ENCODE peak calls at places on chromosomes 3 and 15, in six cellular contexts. H is PC-3, G is upper lobe of left lung, F is hepatocyte, W is heart right ventricle, R is cardiac muscle cell. N is an unnamed sample. For H3K4me1 and H3K9me3, the result is how much of the 10 kb centered on the place peaks cover.

GRCh38 chr3:9244495-9245183 is 4.8 kb downstream of the SRGAP3 start:
- DNase-seq in H (no peak), G (no peak), F (no peak), W (no peak), R (no peak), N (no peak)

GRCh38 chr15:57452090-57452754 is 75.9 kb downstream of the CGNL1 start:
- DNase-seq in H (no peak), G (no peak), F (no peak), W (no peak), R (no peak), N (no peak)

GRCh38 chr15:68633181-68634121 is 54.7 kb downstream of the CORO2B start:
- DNase-seq in H (no peak), G (no peak), F (no peak), W (peak), R (no peak), N (no peak)

GRCh38 chr15:63969652-63970421 is 76.4 kb downstream of the DAPK2 start:
- DNase-seq in H (no peak), G (peak), F (peak), W (no peak), R (no peak), N (no peak)

GRCh38 chr3:127408684-127409420 is 121.0 kb upstream of the PRR20G start:
- DNase-seq in H (no peak), G (peak), F (no peak), W (no peak), R (no peak), N (no peak)

GRCh38 chr3:48004694-48005093 is 11.5 kb downstream of the MAP4 start:
- DNase-seq in H (no peak), G (no peak), F (no peak), W (no peak), R (no peak), N (no peak)

GRCh38 chr3:118196183-118196582 is 838.5 kb downstream of the IGSF11 start:
- DNase-seq in H (no peak), G (no peak), F (no peak), W (no peak), R (no peak), N (no peak)

GRCh38 chr3:126911162-126912026 is 71.5 kb upstream of the PLXNA1 start:
- DNase-seq in H (peak), G (peak), F (no peak), W (no peak), R (no peak), N (peak)

GRCh38 chr3:98513136-98513535 is 9.6 kb downstream of the CLDND1 start:
- DNase-seq in H (peak), G (no peak), F (no peak), W (peak), R (no peak), N (peak)

GRCh38 chr3:189276481-189277190 is 104.9 kb downstream of the TPRG1 start:
- DNase-seq in H (peak), G (peak), F (peak), W (no peak), R (no peak), N (no peak)

GRCh38 chr15:85770014-85770721 is 24.6 kb downstream of the KLHL25 start:
- DNase-seq in H (no peak), G (no peak), F (no peak), W (no peak), R (no peak), N (no peak)

GRCh38 chr3:67946446-67946845 is 292.0 kb upstream of the SUCLG2 start:
- DNase-seq in H (no peak), G (no peak), F (no peak), W (no peak), R (no peak), N (no peak)

GRCh38 chr3:56144792-56145191 is 323.5 kb downstream of the ERC2 start:
- DNase-seq in H (no peak), G (no peak), F (no peak), W (no peak), R (no peak), N (no peak)

GRCh38 chr3:48563382-48563918 is at the start of gene UCN2:
- DNase-seq in H (no peak), G (no peak), F (no peak), W (no peak), R (no peak), N (no peak)

GRCh38 chr15:45499426-45499825 is 23.1 kb downstream of the SLC30A4 start:
- DNase-seq in H (no peak), G (no peak), F (no peak), W (no peak), R (no peak), N (no peak)

GRCh38 chr3:182136008-182136910 is 424.5 kb downstream of the SOX2 start:
- DNase-seq in H (no peak), G (no peak), F (peak), W (no peak), R (no peak), N (no peak)

GRCh38 chr15:58179206-58179605 is 41.0 kb downstream of the AQP9 start:
- DNase-seq in H (peak), G (no peak), F (no peak), W (no peak), R (no peak), N (no peak)

GRCh38 chr3:47512416-47513124 is 942 bp downstream of the ELP6 start:
- DNase-seq in H (peak), G (no peak), F (peak), W (peak), R (peak), N (no peak)

GRCh38 chr15:58432421-58432820 is 630 bp downstream of the LIPC start:
- DNase-seq in H (no peak), G (no peak), F (no peak), W (no peak), R (no peak), N (peak)

GRCh38 chr3:67083277-67083676 is 85.2 kb downstream of the KBTBD8 start:
- DNase-seq in H (peak), G (no peak), F (no peak), W (no peak), R (no peak), N (no peak)

GRCh38 chr3:32432711-32433530 is 41.3 kb downstream of the CMTM7 start:
- DNase-seq in H (no peak), G (no peak), F (no peak), W (no peak), R (no peak), N (no peak)

GRCh38 chr15:87634361-87634760 is 622.2 kb downstream of the NTRK3 start:
- DNase-seq in H (peak), G (no peak), F (no peak), W (no peak), R (no peak), N (no peak)

GRCh38 chr15:39966521-39966920 is 32.6 kb downstream of the EIF2AK4 start:
- DNase-seq in H (no peak), G (no peak), F (no peak), W (no peak), R (no peak), N (no peak)

GRCh38 chr15:39969002-39969394 is 35.1 kb downstream of the EIF2AK4 start:
- DNase-seq in H (no peak), G (no peak), F (no peak), W (no peak), R (no peak), N (no peak)

GRCh38 chr15:39963806-39964205 is 29.9 kb downstream of the EIF2AK4 start:
- DNase-seq in H (no peak), G (no peak), F (no peak), W (no peak), R (no peak), N (no peak)

GRCh38 chr15:39969871-39970270 is 36.0 kb downstream of the EIF2AK4 start:
- DNase-seq in H (no peak), G (peak), F (no peak), W (peak), R (no peak), N (peak)

GRCh38 chr15:39968273-39969001 is 34.5 kb downstream of the EIF2AK4 start:
- DNase-seq in H (no peak), G (no peak), F (no peak), W (no peak), R (no peak), N (no peak)
- H3K4me1 ChIP-seq in H (under half), G (under half), F (under half), W (under half), R (under half), N (under half)

GRCh38 chr3:141544697-141545096 is 57.9 kb downstream of the RASA2 start:
- DNase-seq in H (no peak), G (no peak), F (no peak), W (no peak), R (no peak), N (no peak)
- H3K9me3 ChIP-seq in H (under half), G (under half), F (under half), W (under half), R (under half), N (under half)

DNA sequence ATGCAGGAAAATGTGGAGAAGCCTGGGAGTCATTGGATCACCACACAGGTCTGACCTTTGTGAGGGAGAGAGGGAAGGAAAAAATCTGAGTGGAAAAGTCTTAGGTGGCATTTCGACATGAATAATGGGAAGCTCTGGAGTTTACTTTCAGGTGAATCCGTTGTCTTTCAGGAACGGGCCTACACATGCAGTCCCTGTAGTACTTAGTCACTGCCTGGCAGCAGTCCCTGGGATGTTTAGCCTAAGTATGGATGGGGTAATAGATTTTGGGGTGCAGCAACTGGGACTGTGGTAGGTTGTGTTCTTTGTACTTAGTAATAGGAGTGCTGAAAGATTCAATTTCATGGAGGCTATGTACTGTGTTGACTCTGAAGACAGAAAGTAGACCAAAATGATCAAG is 227.5 kb upstream of the EPHA3 start:
- DNase-seq in H (no peak), G (no peak), F (no peak), W (no peak), R (no peak), N (no peak)
- H3K4me1 ChIP-seq in H (under half), G (under half), F (under half), W (under half), R (under half), N (under half)

DNA sequence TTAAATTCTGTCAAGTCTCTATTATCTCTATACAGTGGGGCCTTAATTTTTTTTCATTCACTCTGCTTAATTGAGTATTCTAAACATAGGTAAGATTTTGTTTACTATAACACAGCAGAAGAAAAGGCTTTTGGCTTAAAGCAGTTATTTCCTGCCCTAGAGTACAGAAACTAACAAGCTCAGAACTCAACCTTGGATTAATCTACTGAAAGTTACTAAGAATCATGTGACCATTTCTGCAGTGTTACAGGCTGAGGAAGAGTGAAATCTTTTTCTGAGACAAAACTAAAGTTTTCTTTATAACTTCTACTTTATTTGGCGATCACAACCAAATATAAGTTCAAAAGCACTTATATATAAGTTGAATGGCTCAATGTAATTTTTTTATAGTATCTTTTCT is 240.8 kb upstream of the NAALADL2 start:
- DNase-seq in H (no peak), G (no peak), F (no peak), W (no peak), R (no peak), N (no peak)
- H3K9me3 ChIP-seq in H (under half), G (under half), F (under half), W (under half), R (under half), N (under half)

DNA sequence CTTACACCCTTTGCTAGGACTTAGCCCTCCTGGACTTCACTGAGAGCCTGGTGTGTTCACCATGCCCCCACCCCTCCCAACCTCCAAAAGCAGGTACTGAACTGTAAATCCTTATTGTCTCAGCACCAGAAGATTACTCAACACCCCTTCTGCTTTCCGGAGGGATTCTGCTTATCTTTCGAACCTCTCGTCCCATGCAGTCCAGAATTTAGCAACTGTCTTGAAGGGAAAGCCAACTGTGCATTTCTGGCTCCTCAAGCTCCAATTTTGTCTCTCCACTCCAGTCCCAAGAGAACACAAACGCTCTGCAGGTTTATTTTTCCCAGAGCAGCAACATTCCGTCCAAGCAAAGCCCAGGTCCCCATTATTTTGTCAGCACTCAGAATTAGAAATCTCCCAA is 49.6 kb downstream of the RFTN1 start:
- DNase-seq in H (no peak), G (no peak), F (no peak), W (no peak), R (no peak), N (no peak)
- H3K4me1 ChIP-seq in H (under half), G (under half), F (under half), W (half or more), R (under half), N (under half)

GRCh38 chr15:25236861-25237155 is 202.0 kb downstream of the UBE3A start:
- DNase-seq in H (no peak), G (no peak), F (no peak), W (no peak), R (no peak), N (no peak)
- H3K9me3 ChIP-seq in H (under half), G (half or more), F (under half), W (under half), R (under half), N (under half)

GRCh38 chr3:100400782-100401673 is at the start of the genes LNP1 and TOMM70:
- DNase-seq in H (peak), G (peak), F (peak), W (peak), R (peak), N (peak)

GRCh38 chr3:100399341-100400071 is 1.4 kb downstream of the TOMM70 start:
- DNase-seq in H (no peak), G (no peak), F (no peak), W (no peak), R (no peak), N (no peak)

GRCh38 chr3:100396967-100397366 is 3.9 kb downstream of the TOMM70 start:
- DNase-seq in H (no peak), G (no peak), F (no peak), W (no peak), R (no peak), N (no peak)

GRCh38 chr3:100400424-100400781 is 486 bp downstream of the TOMM70 start:
- DNase-seq in H (peak), G (no peak), F (peak), W (no peak), R (peak), N (no peak)

DNA sequence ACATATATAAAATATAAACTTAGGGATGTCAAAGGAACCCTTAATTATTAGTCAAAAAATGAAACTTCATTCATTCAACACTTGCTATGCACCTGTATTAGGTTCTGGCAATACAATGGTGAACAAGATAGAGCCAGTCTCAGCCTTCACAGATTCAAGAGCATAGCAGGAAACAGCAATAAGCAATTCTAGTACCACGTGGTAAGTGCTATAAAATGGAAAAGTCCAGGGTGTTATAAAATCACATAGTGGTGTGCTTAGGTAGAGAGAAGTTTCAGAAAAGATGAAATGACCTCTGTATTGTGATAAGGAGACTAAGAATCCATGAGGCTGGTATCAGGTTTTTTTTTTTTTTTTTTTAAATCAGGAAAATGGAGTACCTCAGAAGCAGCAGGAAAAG is 5.2 kb downstream of the TOMM70 start:
- DNase-seq in H (no peak), G (no peak), F (peak), W (no peak), R (no peak), N (no peak)
- H3K4me1 ChIP-seq in H (under half), G (under half), F (under half), W (under half), R (under half), N (under half)

DNA sequence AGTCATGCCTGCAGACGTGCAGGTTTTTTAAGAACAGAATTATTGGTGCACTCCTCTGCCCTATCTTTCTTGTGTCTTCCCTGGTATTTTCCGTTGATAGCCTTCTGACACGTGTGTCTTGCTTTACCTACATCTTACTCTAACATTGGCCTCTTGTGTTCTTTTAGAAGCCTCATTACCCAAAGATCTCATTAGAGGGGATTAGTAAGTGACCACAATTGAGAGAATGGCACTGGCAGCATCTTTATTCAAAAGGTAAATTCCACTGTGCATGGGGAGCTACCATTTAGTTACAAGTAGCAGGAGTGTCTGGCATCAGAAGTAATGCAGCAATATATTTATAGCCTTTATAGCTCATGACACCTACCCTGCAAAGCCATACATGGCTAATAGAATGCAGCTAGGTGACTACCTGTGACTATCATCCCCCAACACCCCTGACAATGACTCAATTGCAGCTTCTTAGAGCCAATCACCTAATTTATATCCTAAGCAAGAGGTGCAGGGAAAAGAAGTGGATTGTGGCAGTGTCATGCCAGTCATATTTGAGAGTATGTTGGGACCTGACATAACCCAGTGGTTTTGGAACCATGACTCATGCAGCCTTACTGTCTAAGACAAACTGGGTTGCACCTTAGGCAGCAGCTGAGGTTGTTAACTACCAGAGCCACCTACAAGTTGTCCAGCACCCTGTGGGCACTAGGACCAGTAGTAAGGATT is 164.8 kb downstream of the GRM7 start:
- DNase-seq in H (no peak), G (no peak), F (no peak), W (no peak), R (no peak), N (no peak)
- H3K9me3 ChIP-seq in H (under half), G (under half), F (under half), W (under half), R (under half), N (under half)

DNA sequence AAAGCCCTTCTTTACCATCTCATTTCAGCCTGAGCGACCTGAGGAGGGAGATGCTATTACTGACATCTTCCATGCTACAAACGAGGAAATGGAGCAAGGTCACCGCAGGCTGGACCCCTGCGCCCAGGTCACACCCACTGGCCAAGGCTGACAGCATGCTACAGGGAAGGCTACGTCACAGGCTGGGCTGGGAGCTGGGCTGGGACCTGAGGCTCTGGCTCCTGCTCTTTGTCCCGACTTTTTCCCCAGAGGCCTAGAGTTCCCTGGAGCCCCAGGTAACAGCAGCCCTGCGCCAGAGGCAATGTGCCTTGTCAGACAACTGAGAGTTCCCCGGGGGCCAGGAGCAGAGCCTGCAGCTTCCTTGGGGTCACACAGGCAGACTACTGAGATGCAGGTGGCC is 87.2 kb downstream of the IQSEC1 start:
- DNase-seq in H (no peak), G (no peak), F (no peak), W (no peak), R (no peak), N (no peak)
- H3K4me1 ChIP-seq in H (under half), G (under half), F (under half), W (half or more), R (under half), N (under half)

N was measured in PC-9.